ENCODE peak calls at places on chromosomes 3 and 15, in ten cellular contexts. E is neural progenitor cell; G is CD4-positive, CD25-positive, alpha-beta regulatory T cell; A is A549; R is PC-9; N is mammary epithelial cell; J is psoas muscle; Y is RWPE2; Z is suprapubic skin; P is Panc1. O is an unnamed sample. For H3K9me3, the result is how much of the 10 kb centered on the place peaks cover.

GRCh38 chr3:77620009-77620408 is 580.1 kb downstream of the ROBO2 start:
- DNase-seq in Z (no peak), Y (no peak), N (no peak), P (no peak), J (no peak), E (no peak), R (no peak), G (no peak), A (no peak), O (no peak)

GRCh38 chr15:92170897-92171296 is 222.8 kb upstream of the ST8SIA2 start:
- DNase-seq in R (no peak), Z (no peak), Y (no peak), P (no peak), N (no peak), A (no peak), G (no peak), J (no peak), E (no peak), O (no peak)

GRCh38 chr3:56205406-56205805 is 262.9 kb downstream of the ERC2 start:
- DNase-seq in A (no peak), Z (no peak), P (no peak), E (no peak), Y (no peak), R (no peak), J (no peak), G (no peak), N (no peak), O (no peak)

GRCh38 chr3:88058322-88058592 is 548 bp downstream of the CGGBP1 start:
- DNase-seq in R (no peak), P (no peak), J (no peak), Y (no peak), N (no peak), A (peak), Z (no peak), G (no peak), E (no peak), O (no peak)

GRCh38 chr3:25826510-25826909 is 36.6 kb downstream of the OXSM start:
- DNase-seq in J (no peak), A (no peak), R (no peak), P (no peak), E (no peak), Y (no peak), G (no peak), Z (no peak), N (no peak), O (no peak)

GRCh38 chr15:73936181-73936580 is 9.9 kb downstream of the LOXL1 start:
- DNase-seq in N (peak), Y (no peak), E (peak), J (peak), Z (no peak), G (no peak), P (no peak), R (peak), A (no peak), O (no peak)

GRCh38 chr3:52742418-52743041 is 28.2 kb downstream of the NEK4 start:
- DNase-seq in Z (no peak), J (no peak), N (peak), E (peak), P (peak), G (no peak), A (peak), R (peak), Y (no peak), O (no peak)

GRCh38 chr3:62134061-62134496 is 239.3 kb downstream of the FEZF2 start:
- DNase-seq in G (no peak), Y (no peak), N (no peak), A (no peak), R (peak), Z (no peak), P (no peak), J (peak), E (no peak), O (no peak)

GRCh38 chr3:127819656-127820055 is 2.7 kb downstream of the MGLL start:
- DNase-seq in P (no peak), G (no peak), E (no peak), A (no peak), Y (no peak), N (no peak), R (no peak), Z (no peak), J (no peak), O (no peak)

GRCh38 chr15:71085809-71086208 is 29.5 kb upstream of the THSD4 start:
- DNase-seq in N (no peak), R (no peak), E (peak), Z (no peak), Y (no peak), G (no peak), P (no peak), A (no peak), J (no peak), O (no peak)

GRCh38 chr15:76190070-76190564 is 121.2 kb downstream of the ETFA start:
- DNase-seq in J (no peak), R (no peak), Z (no peak), G (no peak), N (no peak), A (no peak), E (no peak), P (no peak), Y (no peak), O (no peak)
- H3K4me3 ChIP-seq in J (no peak), R (peak), Z (no peak), G (no peak), N (no peak), A (peak), E (no peak), P (peak), Y (no peak), O (no peak)

DNA sequence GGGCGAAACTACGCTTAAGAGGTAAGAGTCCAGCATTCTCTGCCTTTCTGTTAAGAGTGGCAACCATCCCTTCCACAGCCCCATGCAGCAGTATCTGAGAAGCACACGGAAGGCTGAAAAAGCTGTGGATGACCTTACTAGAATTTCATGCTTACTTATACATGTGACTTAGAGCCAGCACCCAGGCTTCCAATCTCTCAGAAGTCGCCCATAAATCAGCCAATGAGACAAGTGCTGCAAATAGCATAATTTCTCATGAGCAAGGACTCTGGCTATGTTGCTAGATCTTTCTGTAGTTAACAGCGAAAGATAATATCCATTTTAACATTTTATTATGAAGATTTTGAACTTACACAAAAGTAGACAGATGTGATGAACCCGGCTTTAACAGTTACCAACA is 65.3 kb downstream of the IGF2BP2 start:
- DNase-seq in R (no peak), N (no peak), P (no peak), G (no peak), Z (no peak), E (no peak), A (no peak), J (no peak), Y (no peak), O (no peak)
- H3K9me3 ChIP-seq in R (under half), N (under half), P (under half), G (under half), Z (under half), E (under half), A (under half), J (under half), Y (under half), O (under half)

DNA sequence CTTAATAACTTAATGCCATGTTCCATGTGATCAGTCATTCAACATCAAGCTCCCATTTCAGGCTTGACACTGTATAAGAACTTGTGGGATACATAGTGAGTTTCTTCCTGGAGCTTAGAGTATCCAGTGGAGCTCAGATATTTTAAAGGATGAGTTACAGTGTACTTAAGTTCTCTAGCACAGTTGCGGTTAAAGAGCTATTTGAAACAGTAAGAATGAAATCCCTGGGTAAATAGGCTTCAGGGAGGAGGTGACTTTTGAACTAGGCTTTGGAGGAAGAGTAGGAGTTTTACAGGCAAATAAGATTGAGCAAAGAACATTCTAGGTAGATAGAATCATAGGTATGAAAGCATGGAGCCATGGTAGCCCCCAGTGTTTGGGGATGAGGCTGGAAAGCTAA is 3.8 kb downstream of the ZNF592 start:
- DNase-seq in Y (no peak), N (no peak), G (no peak), J (no peak), Z (no peak), P (no peak), A (no peak), E (no peak), R (no peak), O (no peak)
- H3K4me3 ChIP-seq in Y (no peak), N (no peak), G (peak), J (peak), Z (no peak), P (no peak), A (no peak), E (no peak), R (no peak), O (no peak)

GRCh38 chr3:159158213-159158612 is 356.4 kb downstream of the MFSD1 start:
- DNase-seq in A (no peak), Z (no peak), N (peak), Y (no peak), E (peak), P (no peak), J (no peak), R (no peak), G (no peak), O (no peak)
- H3K9me3 ChIP-seq in A (under half), Z (under half), N (under half), Y (under half), E (under half), P (under half), J (under half), R (under half), G (under half), O (under half)

GRCh38 chr15:25859838-25860645 is 3.1 kb downstream of the ATP10A start:
- DNase-seq in R (no peak), P (no peak), G (no peak), J (no peak), N (no peak), Z (no peak), A (no peak), Y (no peak), E (no peak), O (peak)
- H3K4me3 ChIP-seq in R (no peak), P (no peak), G (peak), J (peak), N (no peak), Z (peak), A (no peak), Y (no peak), E (no peak), O (peak)

DNA sequence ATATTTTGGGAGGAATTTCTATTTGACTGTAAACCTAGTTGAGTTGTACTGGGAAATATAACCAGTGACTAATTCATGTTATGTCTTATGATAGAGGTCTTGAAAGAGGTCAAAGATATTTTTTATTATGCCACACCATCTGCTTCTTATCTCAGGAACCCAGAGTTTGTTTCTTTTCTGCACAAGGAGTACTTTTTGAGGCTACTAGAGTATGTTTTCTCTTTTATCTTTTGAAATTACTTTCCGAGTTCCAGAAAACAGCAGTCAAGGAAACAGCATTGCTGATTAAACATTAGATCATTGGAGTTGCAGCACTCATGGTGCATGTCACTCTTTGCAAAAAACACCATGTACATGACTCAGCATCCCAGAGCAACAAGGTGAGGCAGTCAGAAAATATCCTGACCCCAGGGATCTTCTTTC is 645.8 kb upstream of the NR2F2 start:
- DNase-seq in Y (no peak), E (no peak), N (peak), J (no peak), A (peak), P (peak), R (peak), Z (no peak), G (no peak), O (no peak)
- H3K9me3 ChIP-seq in Y (under half), E (under half), N (under half), J (under half), A (under half), P (under half), R (under half), Z (under half), G (under half), O (under half)

GRCh38 chr3:151841801-151842200 is 27.9 kb downstream of the AADAC start:
- DNase-seq in G (no peak), R (no peak), E (no peak), J (no peak), Y (no peak), A (no peak), Z (no peak), P (no peak), N (no peak), O (no peak)

GRCh38 chr3:151843275-151843674 is 29.4 kb downstream of the AADAC start:
- DNase-seq in N (no peak), A (no peak), J (no peak), Y (no peak), G (no peak), Z (no peak), P (no peak), R (no peak), E (no peak), O (no peak)

DNA sequence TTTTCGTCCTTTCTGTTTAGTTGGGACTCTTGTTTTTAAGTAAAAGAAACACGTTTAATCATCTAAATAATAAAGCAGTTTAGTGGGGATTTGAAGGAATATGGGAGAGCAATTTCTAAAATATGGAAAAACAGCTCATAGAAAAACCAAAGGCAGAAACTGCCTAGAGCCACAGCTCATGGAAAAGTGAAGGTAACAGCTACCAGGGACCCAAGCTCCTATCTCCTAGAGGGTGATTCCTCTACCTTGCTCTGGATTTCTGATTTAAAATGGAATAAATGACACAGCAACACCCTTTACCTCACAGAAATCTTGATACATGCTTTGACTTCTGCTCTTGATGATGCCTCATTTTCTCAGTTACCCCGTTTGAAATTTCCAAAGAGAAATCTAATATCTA is 27.9 kb upstream of the SUCNR1 start:
- DNase-seq in N (no peak), Z (no peak), J (no peak), G (no peak), Y (no peak), E (no peak), A (no peak), P (no peak), R (no peak), O (no peak)
- H3K4me3 ChIP-seq in N (no peak), Z (no peak), J (no peak), G (no peak), Y (no peak), E (no peak), A (no peak), P (no peak), R (no peak), O (no peak)

GRCh38 chr15:20271647-20272046 is 270.0 kb downstream of the GOLGA6L6 start:
- DNase-seq in G (no peak), N (no peak), R (no peak), A (no peak), P (no peak), Z (no peak), J (no peak), E (no peak), Y (no peak), O (no peak)
- H3K9me3 ChIP-seq in G (under half), N (under half), R (under half), A (half or more), P (under half), Z (under half), J (under half), E (half or more), Y (under half), O (under half)

O was measured in CD8-positive, alpha-beta T cell.